ENCODE peak calls at places on chromosome 1, in nine cellular contexts. P is esophagus squamous epithelium, Y is ovary, O is prostate gland, S is uterus, N is body of pancreas, V is tibial nerve, U is adrenal gland, G is spleen. M is an unnamed sample.

GRCh38 chr1:238960071-238960470 is 426.3 kb upstream of the CHRM3 start:
- DNase-seq in P (no peak), Y (no peak), O (no peak), S (no peak), N (no peak), V (no peak), U (no peak), G (no peak), M (no peak)

GRCh38 chr1:229000187-229000586 is 264.9 kb downstream of the RHOU start:
- DNase-seq in P (no peak), Y (no peak), O (no peak), S (no peak), N (no peak), V (no peak), U (no peak), G (no peak), M (no peak)

GRCh38 chr1:157798211-157798610 is 21.3 kb upstream of the FCRL2 start:
- DNase-seq in P (no peak), Y (no peak), O (no peak), S (no peak), N (no peak), V (no peak), U (no peak), G (no peak), M (no peak)

GRCh38 chr1:224065455-224065854 is 48.5 kb upstream of the FBXO28 start:
- DNase-seq in P (no peak), Y (no peak), O (no peak), S (no peak), N (peak; percentile 84), V (no peak), U (no peak), G (no peak), M (no peak)

GRCh38 chr1:109261006-109261405 is 11.7 kb downstream of the CELSR2 start:
- DNase-seq in P (no peak), Y (no peak), O (no peak), S (no peak), N (no peak), V (no peak), U (no peak), G (no peak), M (no peak)

GRCh38 chr1:116243673-116244101 is 129.4 kb upstream of the ATP1A1 start:
- DNase-seq in P (no peak), Y (no peak), O (peak; percentile 13), S (no peak), N (no peak), V (no peak), U (no peak), G (no peak), M (no peak)

GRCh38 chr1:10663668-10664035 is 132.8 kb downstream of the CASZ1 start:
- DNase-seq in P (no peak), Y (peak; percentile 81), O (peak; percentile 45), S (peak; percentile 52), N (peak; percentile 66), V (peak; percentile 27), U (peak; percentile 74), G (no peak), M (no peak)

GRCh38 chr1:145962157-145963102 is 1.9 kb downstream of the ANKRD34A start:
- DNase-seq in P (no peak), Y (peak; percentile 79), O (peak; percentile 57), S (peak; percentile 68), N (no peak), V (no peak), U (no peak), G (peak; percentile 85), M (no peak)

GRCh38 chr1:245937316-245938045 is 569.6 kb downstream of the SMYD3 start:
- DNase-seq in P (no peak), Y (no peak), O (no peak), S (no peak), N (no peak), V (no peak), U (no peak), G (no peak), M (no peak)

GRCh38 chr1:245931450-245931849 is 575.6 kb downstream of the SMYD3 start:
- DNase-seq in P (no peak), Y (no peak), O (no peak), S (no peak), N (no peak), V (no peak), U (no peak), G (no peak), M (no peak)

GRCh38 chr1:245934409-245934808 is 572.7 kb downstream of the SMYD3 start:
- DNase-seq in P (no peak), Y (no peak), O (no peak), S (no peak), N (no peak), V (no peak), U (no peak), G (no peak), M (no peak)

GRCh38 chr1:245932302-245932972 is 574.6 kb downstream of the SMYD3 start:
- DNase-seq in P (no peak), Y (no peak), O (no peak), S (no peak), N (no peak), V (no peak), U (no peak), G (no peak), M (no peak)

GRCh38 chr1:245933431-245934042 is 573.5 kb downstream of the SMYD3 start:
- DNase-seq in P (no peak), Y (no peak), O (no peak), S (no peak), N (no peak), V (no peak), U (no peak), G (no peak), M (no peak)
- H3K4me3 ChIP-seq in P (no peak overlapping the region), Y (no peak overlapping the region), O (no peak overlapping the region), S (no peak overlapping the region), N (no peak overlapping the region), V (no peak overlapping the region), U (no peak overlapping the region), G (no peak overlapping the region), M (no peak overlapping the region)

GRCh38 chr1:1260843-1261560 is 12.7 kb downstream of the UBE2J2 start:
- DNase-seq in P (no peak), Y (no peak), O (no peak), S (no peak), N (no peak), V (no peak), U (no peak), G (no peak), M (no peak)

GRCh38 chr1:1264868-1265272 is 8.8 kb downstream of the UBE2J2 start:
- DNase-seq in P (no peak), Y (no peak), O (no peak), S (no peak), N (no peak), V (no peak), U (no peak), G (no peak), M (no peak)

GRCh38 chr1:1262759-1263158 is 10.9 kb downstream of the UBE2J2 start:
- DNase-seq in P (no peak), Y (no peak), O (no peak), S (no peak), N (no peak), V (no peak), U (no peak), G (no peak), M (no peak)

GRCh38 chr1:1267488-1268283 is 6.0 kb downstream of the UBE2J2 start:
- DNase-seq in P (no peak), Y (no peak), O (no peak), S (no peak), N (no peak), V (no peak), U (no peak), G (no peak), M (no peak)

DNA sequence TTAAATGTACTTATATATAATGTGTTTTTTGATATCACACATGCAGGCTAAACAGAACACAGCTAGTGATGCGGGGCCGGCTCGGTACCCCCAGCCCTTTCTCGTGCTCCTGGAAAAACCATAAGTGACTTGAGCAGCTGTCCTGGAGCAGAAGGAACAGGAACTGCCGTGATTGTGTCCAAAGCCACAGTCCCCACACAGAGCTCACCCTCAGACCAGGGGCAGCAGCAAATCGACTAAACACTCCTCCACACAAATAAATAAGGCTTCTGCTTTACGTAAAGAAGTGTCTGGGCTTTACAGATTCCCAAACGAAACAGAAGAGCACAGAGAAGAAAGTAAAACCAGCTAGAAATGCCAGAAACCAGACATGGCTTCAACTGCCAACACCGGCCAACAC is 9.6 kb downstream of the UBE2J2 start:
- DNase-seq in P (no peak), Y (no peak), O (no peak), S (no peak), N (no peak), V (no peak), U (no peak), G (no peak), M (no peak)
- TF ChIP-seq POLR2A in P (no peak), Y (no peak), O (no peak), S (no peak), N (no peak), V (no peak), U (no peak), G (no peak), M (no peak)

DNA sequence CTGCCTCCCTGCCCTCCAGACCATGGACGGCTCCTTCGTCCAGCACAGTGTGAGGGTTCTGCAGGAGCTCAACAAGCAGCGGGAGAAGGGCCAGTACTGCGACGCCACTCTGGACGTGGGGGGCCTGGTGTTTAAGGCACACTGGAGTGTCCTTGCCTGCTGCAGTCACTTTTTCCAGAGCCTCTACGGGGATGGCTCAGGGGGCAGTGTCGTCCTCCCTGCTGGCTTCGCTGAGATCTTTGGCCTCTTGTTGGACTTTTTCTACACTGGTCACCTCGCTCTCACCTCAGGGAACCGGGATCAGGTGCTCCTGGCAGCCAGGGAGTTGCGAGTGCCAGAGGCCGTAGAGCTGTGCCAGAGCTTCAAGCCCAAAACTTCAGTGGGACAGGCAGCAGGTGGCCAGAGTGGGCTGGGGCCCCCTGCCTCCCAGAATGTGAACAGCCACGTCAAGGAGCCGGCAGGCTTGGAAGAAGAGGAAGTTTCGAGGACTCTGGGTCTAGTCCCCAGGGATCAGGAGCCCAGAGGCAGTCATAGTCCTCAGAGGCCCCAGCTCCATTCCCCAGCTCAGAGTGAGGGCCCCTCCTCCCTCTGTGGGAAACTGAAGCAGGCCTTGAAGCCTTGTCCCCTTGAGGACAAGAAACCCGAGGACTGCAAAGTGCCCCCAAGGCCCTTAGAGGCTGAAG is 935 bp downstream of the ZBTB48 start:
- DNase-seq in P (no peak), Y (no peak), O (no peak), S (no peak), N (peak; percentile 73), V (no peak), U (no peak), G (peak; percentile 83), M (no peak)
- TF ChIP-seq CTCF in P (no peak), Y (no peak), O (no peak), S (no peak), N (no peak), V (no peak), U (no peak), G (no peak), M (no peak)

GRCh38 chr1:78702426-78702825 is 52.8 kb downstream of the IFI44 start:
- DNase-seq in P (no peak), Y (no peak), O (no peak), S (no peak), N (no peak), V (no peak), U (no peak), G (no peak), M (no peak)

GRCh38 chr1:78703806-78704205 is 54.2 kb downstream of the IFI44 start:
- DNase-seq in P (no peak), Y (no peak), O (no peak), S (no peak), N (no peak), V (no peak), U (no peak), G (no peak), M (no peak)

DNA sequence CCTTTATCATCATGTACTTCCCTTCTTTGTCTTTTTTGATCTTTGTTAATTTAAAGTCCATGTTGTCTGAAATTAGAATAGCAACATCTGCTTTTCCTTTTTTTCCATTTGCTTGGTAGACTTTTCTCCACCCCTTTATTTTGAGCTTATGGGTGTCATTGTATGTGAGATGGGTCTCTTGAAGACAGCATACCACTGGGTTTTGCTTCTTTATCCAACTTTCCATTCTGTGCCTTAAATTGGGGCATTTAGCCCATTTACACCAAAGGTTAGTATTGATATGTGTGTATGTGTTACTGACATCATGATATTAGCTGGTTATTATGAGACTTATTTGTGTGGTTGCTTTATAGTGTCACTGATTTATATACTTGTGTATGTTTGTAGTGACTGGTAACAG is 50.2 kb downstream of the IFI44 start:
- DNase-seq in P (no peak), Y (no peak), O (no peak), S (no peak), N (no peak), V (no peak), U (no peak), G (no peak), M (no peak)
- H3K4me3 ChIP-seq in P (no peak overlapping the region), Y (no peak overlapping the region), O (no peak overlapping the region), S (no peak overlapping the region), N (no peak overlapping the region), V (no peak overlapping the region), U (no peak overlapping the region), G (no peak overlapping the region), M (no peak overlapping the region)

M was measured in lower leg skin.